ENCODE peak calls at places on chromosome 15, in eight cellular contexts. One of them, this sample, is unnamed.

GRCh38 chr15:31477301-31477700 is 150.7 kb downstream of the KLF13 start:
- DNase-seq in H9: no peak
- DNase-seq in A549: no peak
- DNase-seq in brain microvascular endothelial cell: no peak
- DNase-seq in esophagus muscularis mucosa: no peak
- DNase-seq in CD4-positive, alpha-beta memory T cell: no peak
- DNase-seq in mammary epithelial cell: no peak
- DNase-seq in neural progenitor cell: no peak
- DNase-seq in this sample: no peak

GRCh38 chr15:41906608-41907007 is 12.8 kb upstream of the SPTBN5 start:
- DNase-seq in brain microvascular endothelial cell: no peak
- DNase-seq in mammary epithelial cell: no peak
- DNase-seq in neural progenitor cell: no peak
- DNase-seq in A549: no peak
- DNase-seq in esophagus muscularis mucosa: no peak
- DNase-seq in CD4-positive, alpha-beta memory T cell: no peak
- DNase-seq in H9: no peak
- DNase-seq in this sample: no peak

GRCh38 chr15:25525741-25526140 is 86.9 kb upstream of the UBE3A start:
- DNase-seq in H9: no peak
- DNase-seq in CD4-positive, alpha-beta memory T cell: no peak
- DNase-seq in esophagus muscularis mucosa: peak
- DNase-seq in brain microvascular endothelial cell: no peak
- DNase-seq in mammary epithelial cell: no peak
- DNase-seq in neural progenitor cell: no peak
- DNase-seq in A549: no peak
- DNase-seq in this sample: no peak

GRCh38 chr15:45522179-45522930 is at the start of gene SLC30A4:
- DNase-seq in CD4-positive, alpha-beta memory T cell: peak
- DNase-seq in mammary epithelial cell: peak
- DNase-seq in brain microvascular endothelial cell: peak
- DNase-seq in esophagus muscularis mucosa: no peak
- DNase-seq in H9: peak
- DNase-seq in neural progenitor cell: peak
- DNase-seq in A549: peak
- DNase-seq in this sample: peak

GRCh38 chr15:90949979-90950675 is 4.6 kb upstream of the RCCD1 start:
- DNase-seq in esophagus muscularis mucosa: no peak
- DNase-seq in neural progenitor cell: no peak
- DNase-seq in H9: no peak
- DNase-seq in CD4-positive, alpha-beta memory T cell: no peak
- DNase-seq in A549: no peak
- DNase-seq in brain microvascular endothelial cell: no peak
- DNase-seq in mammary epithelial cell: no peak
- DNase-seq in this sample: no peak

GRCh38 chr15:62981071-62981470 is 61.5 kb upstream of the TPM1 start:
- DNase-seq in H9: no peak
- DNase-seq in esophagus muscularis mucosa: no peak
- DNase-seq in brain microvascular endothelial cell: no peak
- DNase-seq in CD4-positive, alpha-beta memory T cell: no peak
- DNase-seq in mammary epithelial cell: no peak
- DNase-seq in neural progenitor cell: no peak
- DNase-seq in A549: no peak
- DNase-seq in this sample: no peak

GRCh38 chr15:36230741-36231140 is 348.7 kb upstream of the CDIN1 start:
- DNase-seq in A549: no peak
- DNase-seq in mammary epithelial cell: no peak
- DNase-seq in esophagus muscularis mucosa: no peak
- DNase-seq in neural progenitor cell: no peak
- DNase-seq in brain microvascular endothelial cell: no peak
- DNase-seq in H9: no peak
- DNase-seq in CD4-positive, alpha-beta memory T cell: no peak
- DNase-seq in this sample: no peak

GRCh38 chr15:75089781-75090734 is 66.7 kb downstream of the PPCDC start:
- DNase-seq in H9: no peak
- DNase-seq in neural progenitor cell: no peak
- DNase-seq in A549: no peak
- DNase-seq in CD4-positive, alpha-beta memory T cell: no peak
- DNase-seq in brain microvascular endothelial cell: peak
- DNase-seq in mammary epithelial cell: no peak
- DNase-seq in esophagus muscularis mucosa: no peak
- DNase-seq in this sample: no peak

GRCh38 chr15:48541659-48542334 is 103.7 kb downstream of the FBN1 start:
- DNase-seq in A549: no peak
- DNase-seq in mammary epithelial cell: peak
- DNase-seq in H9: no peak
- DNase-seq in CD4-positive, alpha-beta memory T cell: no peak
- DNase-seq in brain microvascular endothelial cell: peak
- DNase-seq in esophagus muscularis mucosa: no peak
- DNase-seq in neural progenitor cell: no peak
- DNase-seq in this sample: peak

GRCh38 chr15:90320062-90320884 is 31.8 kb upstream of the ZNF774 start:
- DNase-seq in mammary epithelial cell: peak
- DNase-seq in CD4-positive, alpha-beta memory T cell: peak
- DNase-seq in brain microvascular endothelial cell: peak
- DNase-seq in esophagus muscularis mucosa: peak
- DNase-seq in H9: peak
- DNase-seq in A549: peak
- DNase-seq in neural progenitor cell: peak
- DNase-seq in this sample: peak

GRCh38 chr15:56891852-56892251 is 26.6 kb upstream of the TCF12 start:
- DNase-seq in neural progenitor cell: no peak
- DNase-seq in CD4-positive, alpha-beta memory T cell: no peak
- DNase-seq in esophagus muscularis mucosa: no peak
- DNase-seq in brain microvascular endothelial cell: no peak
- DNase-seq in A549: no peak
- DNase-seq in mammary epithelial cell: no peak
- DNase-seq in H9: no peak
- DNase-seq in this sample: no peak

GRCh38 chr15:78210349-78210717 is 24.0 kb downstream of the ACSBG1 start:
- DNase-seq in brain microvascular endothelial cell: no peak
- DNase-seq in mammary epithelial cell: no peak
- DNase-seq in CD4-positive, alpha-beta memory T cell: no peak
- DNase-seq in H9: no peak
- DNase-seq in neural progenitor cell: no peak
- DNase-seq in A549: no peak
- DNase-seq in esophagus muscularis mucosa: no peak
- DNase-seq in this sample: no peak

GRCh38 chr15:58588096-58588495 is 156.3 kb downstream of the LIPC start:
- DNase-seq in CD4-positive, alpha-beta memory T cell: no peak
- DNase-seq in neural progenitor cell: no peak
- DNase-seq in esophagus muscularis mucosa: no peak
- DNase-seq in mammary epithelial cell: no peak
- DNase-seq in brain microvascular endothelial cell: no peak
- DNase-seq in A549: no peak
- DNase-seq in H9: no peak
- DNase-seq in this sample: no peak

GRCh38 chr15:68656438-68656739 is 77.6 kb downstream of the CORO2B start:
- DNase-seq in H9: no peak
- DNase-seq in CD4-positive, alpha-beta memory T cell: no peak
- DNase-seq in mammary epithelial cell: no peak
- DNase-seq in neural progenitor cell: no peak
- DNase-seq in A549: no peak
- DNase-seq in brain microvascular endothelial cell: no peak
- DNase-seq in esophagus muscularis mucosa: no peak
- DNase-seq in this sample: no peak
- H3K27ac ChIP-seq in H9: no peak
- H3K27ac ChIP-seq in CD4-positive, alpha-beta memory T cell: no peak
- H3K27ac ChIP-seq in mammary epithelial cell: no peak
- H3K27ac ChIP-seq in neural progenitor cell: no peak
- H3K27ac ChIP-seq in A549: no peak
- H3K27ac ChIP-seq in brain microvascular endothelial cell: no peak
- H3K27ac ChIP-seq in esophagus muscularis mucosa: no peak
- H3K27ac ChIP-seq in this sample: no peak

DNA sequence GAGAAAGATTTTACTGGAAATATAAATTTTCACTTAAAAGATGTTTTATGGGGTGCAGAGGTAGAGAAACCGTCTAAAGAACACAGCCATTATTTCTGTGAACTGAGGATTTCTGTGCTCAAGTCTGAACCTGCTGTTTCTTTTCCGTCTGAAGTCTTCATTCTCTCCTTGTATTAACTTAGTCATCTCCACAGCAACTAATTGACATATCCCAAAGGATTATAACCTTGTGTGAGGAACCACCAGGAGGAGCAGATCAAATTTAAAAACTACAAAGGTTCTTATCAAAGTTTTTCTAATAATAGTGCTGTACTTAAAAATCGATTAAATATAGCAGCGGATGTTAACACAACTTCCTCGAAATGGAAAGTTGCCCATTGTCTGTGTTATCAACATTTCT is 31.1 kb upstream of the ICE2 start:
- DNase-seq in H9: no peak
- DNase-seq in esophagus muscularis mucosa: no peak
- DNase-seq in mammary epithelial cell: peak
- DNase-seq in brain microvascular endothelial cell: no peak
- DNase-seq in A549: no peak
- DNase-seq in neural progenitor cell: no peak
- DNase-seq in CD4-positive, alpha-beta memory T cell: no peak
- DNase-seq in this sample: peak
- H3K27ac ChIP-seq in H9: no peak
- H3K27ac ChIP-seq in esophagus muscularis mucosa: no peak
- H3K27ac ChIP-seq in mammary epithelial cell: peak
- H3K27ac ChIP-seq in brain microvascular endothelial cell: no peak
- H3K27ac ChIP-seq in A549: no peak
- H3K27ac ChIP-seq in neural progenitor cell: no peak
- H3K27ac ChIP-seq in CD4-positive, alpha-beta memory T cell: no peak
- H3K27ac ChIP-seq in this sample: no peak

GRCh38 chr15:71755092-71755491 is 55.3 kb upstream of the NR2E3 start:
- DNase-seq in brain microvascular endothelial cell: no peak
- DNase-seq in A549: no peak
- DNase-seq in mammary epithelial cell: no peak
- DNase-seq in H9: no peak
- DNase-seq in neural progenitor cell: no peak
- DNase-seq in esophagus muscularis mucosa: no peak
- DNase-seq in CD4-positive, alpha-beta memory T cell: no peak
- DNase-seq in this sample: no peak

GRCh38 chr15:71752085-71752484 is 58.3 kb upstream of the NR2E3 start:
- DNase-seq in mammary epithelial cell: no peak
- DNase-seq in esophagus muscularis mucosa: no peak
- DNase-seq in CD4-positive, alpha-beta memory T cell: no peak
- DNase-seq in brain microvascular endothelial cell: no peak
- DNase-seq in neural progenitor cell: no peak
- DNase-seq in A549: no peak
- DNase-seq in H9: no peak
- DNase-seq in this sample: no peak

GRCh38 chr15:71752604-71753289 is 57.6 kb upstream of the NR2E3 start:
- DNase-seq in CD4-positive, alpha-beta memory T cell: no peak
- DNase-seq in H9: peak
- DNase-seq in esophagus muscularis mucosa: no peak
- DNase-seq in mammary epithelial cell: peak
- DNase-seq in neural progenitor cell: peak
- DNase-seq in brain microvascular endothelial cell: peak
- DNase-seq in A549: peak
- DNase-seq in this sample: peak

GRCh38 chr15:71754660-71755059 is 55.7 kb upstream of the NR2E3 start:
- DNase-seq in neural progenitor cell: no peak
- DNase-seq in A549: no peak
- DNase-seq in esophagus muscularis mucosa: no peak
- DNase-seq in brain microvascular endothelial cell: no peak
- DNase-seq in mammary epithelial cell: no peak
- DNase-seq in H9: no peak
- DNase-seq in CD4-positive, alpha-beta memory T cell: no peak
- DNase-seq in this sample: no peak

DNA sequence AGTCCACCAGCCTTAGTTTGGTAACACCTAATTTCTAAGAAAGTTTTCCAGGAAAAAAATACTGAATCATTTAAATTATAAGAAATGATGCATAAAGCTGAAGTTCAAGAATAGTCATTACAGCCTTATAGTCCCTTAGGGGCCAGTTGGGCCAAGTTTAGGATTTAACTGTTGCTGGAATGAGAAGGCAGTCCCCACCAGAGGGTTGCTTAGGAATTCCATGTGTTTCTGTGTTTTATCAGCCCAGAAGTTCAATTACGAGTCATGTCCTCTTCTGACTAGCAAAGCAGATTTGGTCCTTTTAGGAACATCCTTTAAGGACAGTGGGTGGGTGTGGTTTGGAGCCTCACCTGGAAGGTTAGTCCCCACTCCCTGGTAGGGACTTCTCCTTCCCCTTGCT is 57.0 kb upstream of the NR2E3 start:
- DNase-seq in neural progenitor cell: no peak
- DNase-seq in esophagus muscularis mucosa: no peak
- DNase-seq in mammary epithelial cell: peak
- DNase-seq in brain microvascular endothelial cell: peak
- DNase-seq in A549: no peak
- DNase-seq in CD4-positive, alpha-beta memory T cell: no peak
- DNase-seq in H9: no peak
- DNase-seq in this sample: no peak
- H3K27ac ChIP-seq in neural progenitor cell: no peak
- H3K27ac ChIP-seq in esophagus muscularis mucosa: no peak
- H3K27ac ChIP-seq in mammary epithelial cell: no peak
- H3K27ac ChIP-seq in brain microvascular endothelial cell: peak
- H3K27ac ChIP-seq in A549: peak
- H3K27ac ChIP-seq in CD4-positive, alpha-beta memory T cell: no peak
- H3K27ac ChIP-seq in H9: no peak
- H3K27ac ChIP-seq in this sample: no peak

DNA sequence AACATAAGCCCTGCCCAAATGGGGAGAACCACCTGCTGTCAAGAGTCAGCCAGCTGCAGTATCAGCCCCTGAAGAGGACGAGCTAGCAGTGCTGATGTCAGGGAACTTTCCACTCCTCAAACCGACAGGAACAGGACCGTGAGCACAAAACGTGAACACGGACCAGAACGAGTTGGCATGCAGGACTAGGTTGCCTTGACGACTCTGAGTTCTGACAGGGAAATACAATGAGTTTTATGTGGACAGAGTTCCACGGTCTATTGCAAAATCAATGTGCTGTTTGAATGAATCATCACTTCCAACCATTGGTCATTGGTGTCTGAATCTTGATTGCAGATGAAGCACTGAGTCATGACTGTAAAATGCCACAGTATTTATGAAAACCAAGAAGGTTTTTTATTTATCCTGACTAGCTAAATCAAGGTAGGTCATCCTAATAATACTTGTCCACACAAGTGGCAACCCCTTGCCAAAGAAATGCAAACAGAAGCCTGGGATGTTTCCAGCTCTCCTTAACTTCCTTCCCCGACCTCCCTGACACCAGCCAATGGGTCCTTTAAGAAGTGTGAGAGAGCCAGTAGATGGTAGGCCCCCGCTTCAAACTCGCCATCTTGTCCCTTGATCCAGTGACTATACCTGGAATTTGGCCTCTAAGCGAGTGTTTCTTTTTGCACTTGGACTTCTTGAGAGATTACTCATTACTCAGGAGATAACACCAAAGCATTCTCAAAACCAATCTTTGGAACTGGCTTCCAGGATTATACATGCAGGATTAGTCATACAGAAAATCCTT is 119.6 kb downstream of the ASB7 start:
- DNase-seq in CD4-positive, alpha-beta memory T cell: no peak
- DNase-seq in esophagus muscularis mucosa: peak
- DNase-seq in A549: peak
- DNase-seq in brain microvascular endothelial cell: peak
- DNase-seq in mammary epithelial cell: peak
- DNase-seq in H9: peak
- DNase-seq in neural progenitor cell: no peak
- DNase-seq in this sample: peak
- H3K27ac ChIP-seq in CD4-positive, alpha-beta memory T cell: no peak
- H3K27ac ChIP-seq in esophagus muscularis mucosa: peak
- H3K27ac ChIP-seq in A549: peak
- H3K27ac ChIP-seq in brain microvascular endothelial cell: peak
- H3K27ac ChIP-seq in mammary epithelial cell: peak
- H3K27ac ChIP-seq in H9: no peak
- H3K27ac ChIP-seq in neural progenitor cell: no peak
- H3K27ac ChIP-seq in this sample: peak